ENCODE peak calls at places on chromosomes 12 and 14, in six cellular contexts. One of them, this sample, is unnamed.

GRCh38 chr14:68442828-68443460 is 349.9 kb downstream of the ZFP36L1 start:
- DNase-seq in AG10803: peak
- DNase-seq in mammary epithelial cell: peak
- DNase-seq in H1: no peak
- DNase-seq in left ventricle myocardium inferior: no peak
- DNase-seq in neural progenitor cell: no peak
- DNase-seq in this sample: no peak

GRCh38 chr12:70154087-70154486 is 89.1 kb upstream of the CNOT2 start:
- DNase-seq in AG10803: peak
- DNase-seq in mammary epithelial cell: peak
- DNase-seq in H1: no peak
- DNase-seq in left ventricle myocardium inferior: no peak
- DNase-seq in neural progenitor cell: no peak
- DNase-seq in this sample: no peak

GRCh38 chr14:92568621-92569479 is 55.3 kb downstream of the RIN3 start:
- DNase-seq in AG10803: no peak
- DNase-seq in mammary epithelial cell: no peak
- DNase-seq in H1: no peak
- DNase-seq in left ventricle myocardium inferior: peak
- DNase-seq in neural progenitor cell: no peak
- DNase-seq in this sample: no peak

GRCh38 chr14:31449971-31450610 is 7.2 kb downstream of the DTD2 start:
- DNase-seq in AG10803: peak
- DNase-seq in mammary epithelial cell: peak
- DNase-seq in H1: no peak
- DNase-seq in left ventricle myocardium inferior: no peak
- DNase-seq in neural progenitor cell: peak
- DNase-seq in this sample: peak

GRCh38 chr12:49565956-49566265 is 2.0 kb downstream of the MCRS1 start:
- DNase-seq in AG10803: no peak
- DNase-seq in mammary epithelial cell: no peak
- DNase-seq in H1: no peak
- DNase-seq in left ventricle myocardium inferior: no peak
- DNase-seq in neural progenitor cell: no peak
- DNase-seq in this sample: no peak

GRCh38 chr14:105041841-105042765 is 21.2 kb upstream of the CDCA4 start:
- DNase-seq in AG10803: no peak
- DNase-seq in mammary epithelial cell: no peak
- DNase-seq in H1: no peak
- DNase-seq in left ventricle myocardium inferior: no peak
- DNase-seq in neural progenitor cell: no peak
- DNase-seq in this sample: no peak

GRCh38 chr14:91568626-91569025 is 58.5 kb upstream of the PPP4R3A start:
- DNase-seq in AG10803: no peak
- DNase-seq in mammary epithelial cell: no peak
- DNase-seq in H1: no peak
- DNase-seq in left ventricle myocardium inferior: no peak
- DNase-seq in neural progenitor cell: no peak
- DNase-seq in this sample: no peak

GRCh38 chr14:87066221-87066817 is 926.7 kb downstream of the GALC start:
- DNase-seq in AG10803: peak
- DNase-seq in mammary epithelial cell: peak
- DNase-seq in H1: no peak
- DNase-seq in left ventricle myocardium inferior: no peak
- DNase-seq in neural progenitor cell: no peak
- DNase-seq in this sample: peak

GRCh38 chr12:47079894-47080724 is at the start of gene AMIGO2:
- DNase-seq in AG10803: peak
- DNase-seq in mammary epithelial cell: peak
- DNase-seq in H1: no peak
- DNase-seq in left ventricle myocardium inferior: peak
- DNase-seq in neural progenitor cell: peak
- DNase-seq in this sample: peak

GRCh38 chr12:95385246-95385645 is 88.7 kb upstream of the METAP2 start:
- DNase-seq in AG10803: peak
- DNase-seq in mammary epithelial cell: peak
- DNase-seq in H1: no peak
- DNase-seq in left ventricle myocardium inferior: peak
- DNase-seq in neural progenitor cell: peak
- DNase-seq in this sample: no peak

GRCh38 chr12:113961921-113962710 is 4.0 kb downstream of the RBM19 start:
- DNase-seq in AG10803: peak
- DNase-seq in mammary epithelial cell: peak
- DNase-seq in H1: no peak
- DNase-seq in left ventricle myocardium inferior: no peak
- DNase-seq in neural progenitor cell: no peak
- DNase-seq in this sample: no peak

GRCh38 chr14:100709252-100709955 is 17.3 kb upstream of the DLK1 start:
- DNase-seq in AG10803: no peak
- DNase-seq in mammary epithelial cell: no peak
- DNase-seq in H1: no peak
- DNase-seq in left ventricle myocardium inferior: peak
- DNase-seq in neural progenitor cell: peak
- DNase-seq in this sample: no peak

GRCh38 chr12:6824085-6824800 is 2.6 kb downstream of the GPR162 start:
- DNase-seq in AG10803: no peak
- DNase-seq in mammary epithelial cell: no peak
- DNase-seq in H1: no peak
- DNase-seq in left ventricle myocardium inferior: no peak
- DNase-seq in neural progenitor cell: no peak
- DNase-seq in this sample: no peak

GRCh38 chr12:6824962-6825381 is 3.2 kb upstream of the P3H3 start:
- DNase-seq in AG10803: peak
- DNase-seq in mammary epithelial cell: peak
- DNase-seq in H1: no peak
- DNase-seq in left ventricle myocardium inferior: no peak
- DNase-seq in neural progenitor cell: no peak
- DNase-seq in this sample: no peak

GRCh38 chr12:6826125-6826733 is 2.0 kb upstream of the P3H3 start:
- DNase-seq in AG10803: no peak
- DNase-seq in mammary epithelial cell: no peak
- DNase-seq in H1: no peak
- DNase-seq in left ventricle myocardium inferior: no peak
- DNase-seq in neural progenitor cell: no peak
- DNase-seq in this sample: no peak

GRCh38 chr12:6826734-6827436 is 1.3 kb upstream of the P3H3 start:
- DNase-seq in AG10803: no peak
- DNase-seq in mammary epithelial cell: no peak
- DNase-seq in H1: no peak
- DNase-seq in left ventricle myocardium inferior: no peak
- DNase-seq in neural progenitor cell: no peak
- DNase-seq in this sample: no peak

DNA sequence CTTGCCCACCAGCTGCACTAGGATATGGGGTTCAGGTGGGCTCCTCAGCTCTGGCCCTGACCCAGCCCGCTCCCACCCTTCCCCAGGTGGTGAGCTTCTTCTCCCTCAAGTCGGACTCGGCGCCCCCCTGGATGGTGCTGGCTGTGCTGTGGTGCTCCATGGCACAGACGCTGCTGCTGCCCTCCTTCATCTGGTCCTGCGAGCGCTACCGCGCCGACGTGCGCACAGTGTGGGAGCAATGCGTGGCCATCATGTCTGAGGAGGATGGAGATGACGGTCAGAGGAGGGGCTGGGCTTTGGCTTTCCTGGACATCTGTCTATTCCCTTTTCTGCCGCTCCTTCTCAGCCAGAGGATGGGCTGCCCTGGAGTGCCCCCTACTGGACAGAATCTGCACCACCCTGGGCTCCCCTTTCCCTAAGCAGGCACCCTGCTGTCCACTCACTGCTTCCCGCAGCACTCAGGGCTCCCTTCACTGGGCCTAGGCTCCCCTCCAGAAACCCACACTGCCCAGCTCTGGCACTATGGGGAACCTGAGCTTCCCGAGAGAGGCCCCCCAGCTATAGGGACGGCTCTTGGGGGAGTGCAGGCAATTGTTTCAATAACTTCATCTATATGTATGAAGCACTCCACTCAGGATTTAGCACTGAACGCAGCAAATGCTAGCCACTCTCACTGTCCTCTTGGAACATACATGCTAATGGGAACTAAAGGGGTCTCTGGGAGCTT is 2.6 kb upstream of the P3H3 start:
- DNase-seq in AG10803: peak
- DNase-seq in mammary epithelial cell: peak
- DNase-seq in H1: peak
- DNase-seq in left ventricle myocardium inferior: peak
- DNase-seq in neural progenitor cell: peak
- DNase-seq in this sample: peak
- H3K4me3 ChIP-seq in AG10803: peak
- H3K4me3 ChIP-seq in mammary epithelial cell: no peak
- H3K4me3 ChIP-seq in H1: peak
- H3K4me3 ChIP-seq in left ventricle myocardium inferior: peak
- H3K4me3 ChIP-seq in neural progenitor cell: no peak
- H3K4me3 ChIP-seq in this sample: no peak

GRCh38 chr12:101792046-101792931 is 38.5 kb downstream of the GNPTAB start:
- DNase-seq in AG10803: no peak
- DNase-seq in mammary epithelial cell: no peak
- DNase-seq in H1: no peak
- DNase-seq in left ventricle myocardium inferior: no peak
- DNase-seq in neural progenitor cell: no peak
- DNase-seq in this sample: no peak
- TF ChIP-seq CTCF in AG10803: peak
- TF ChIP-seq CTCF in mammary epithelial cell: peak
- TF ChIP-seq CTCF in H1: peak
- TF ChIP-seq CTCF in left ventricle myocardium inferior: peak
- TF ChIP-seq CTCF in neural progenitor cell: peak
- TF ChIP-seq CTCF in this sample: peak

GRCh38 chr14:70812124-70812818 is 3.0 kb upstream of the MAP3K9 start:
- DNase-seq in AG10803: no peak
- DNase-seq in mammary epithelial cell: no peak
- DNase-seq in H1: no peak
- DNase-seq in left ventricle myocardium inferior: no peak
- DNase-seq in neural progenitor cell: no peak
- DNase-seq in this sample: no peak
- H3K4me3 ChIP-seq in AG10803: no peak
- H3K4me3 ChIP-seq in mammary epithelial cell: peak
- H3K4me3 ChIP-seq in H1: no peak
- H3K4me3 ChIP-seq in left ventricle myocardium inferior: no peak
- H3K4me3 ChIP-seq in neural progenitor cell: peak
- H3K4me3 ChIP-seq in this sample: no peak

DNA sequence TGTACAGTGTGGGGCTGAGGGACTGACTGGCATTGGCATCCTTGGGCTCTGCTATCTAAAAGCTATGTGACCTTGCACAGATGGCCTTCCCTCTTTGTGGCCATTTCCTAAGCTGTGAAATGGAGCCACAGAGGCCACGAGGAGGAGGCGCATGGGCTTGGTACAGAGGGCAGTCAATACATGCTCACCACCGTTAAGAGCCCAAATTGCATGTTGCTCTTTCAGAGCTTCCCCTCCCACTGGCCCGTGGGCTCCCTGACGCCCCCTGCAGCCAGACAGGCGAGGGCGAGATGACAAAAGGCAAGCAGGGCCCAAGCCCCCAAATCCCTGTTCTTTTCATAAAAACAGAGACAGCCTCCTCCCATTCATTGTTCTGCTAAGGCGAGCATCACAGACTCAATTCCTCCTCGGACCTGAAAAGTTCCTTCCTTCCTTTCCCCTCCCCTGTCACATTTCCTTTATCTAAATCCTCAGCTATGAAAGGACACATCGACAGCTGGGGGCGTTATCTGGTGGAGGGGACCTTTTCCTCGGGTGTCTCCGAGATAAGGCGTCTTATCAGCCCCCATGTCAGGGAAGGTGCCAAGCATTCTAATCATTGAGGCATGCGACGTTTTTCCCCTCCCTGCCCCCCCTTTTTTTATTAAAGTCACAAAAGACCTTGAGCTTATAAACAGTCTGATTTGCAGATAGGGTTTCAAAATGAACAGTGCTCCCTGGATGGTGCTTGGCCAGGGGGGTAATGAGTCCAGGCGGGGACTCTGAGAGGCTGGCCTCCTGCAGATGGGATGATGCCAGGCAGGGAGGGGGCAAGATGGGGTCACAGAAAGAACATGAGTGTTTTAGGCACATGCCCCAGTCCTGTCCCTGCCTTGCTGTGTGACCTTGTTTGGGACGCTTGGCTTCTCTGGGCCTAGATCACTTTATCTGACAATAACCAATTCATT is 26.4 kb downstream of the FAM222A start:
- DNase-seq in AG10803: no peak
- DNase-seq in mammary epithelial cell: no peak
- DNase-seq in H1: no peak
- DNase-seq in left ventricle myocardium inferior: peak
- DNase-seq in neural progenitor cell: peak
- DNase-seq in this sample: peak
- TF ChIP-seq CTCF in AG10803: peak
- TF ChIP-seq CTCF in mammary epithelial cell: no peak
- TF ChIP-seq CTCF in H1: peak
- TF ChIP-seq CTCF in left ventricle myocardium inferior: peak
- TF ChIP-seq CTCF in neural progenitor cell: peak
- TF ChIP-seq CTCF in this sample: peak

GRCh38 chr12:21439347-21439746 is 1.9 kb downstream of the PYROXD1 start:
- DNase-seq in AG10803: no peak
- DNase-seq in mammary epithelial cell: no peak
- DNase-seq in H1: no peak
- DNase-seq in left ventricle myocardium inferior: no peak
- DNase-seq in neural progenitor cell: no peak
- DNase-seq in this sample: no peak
- H3K4me3 ChIP-seq in AG10803: no peak
- H3K4me3 ChIP-seq in mammary epithelial cell: no peak
- H3K4me3 ChIP-seq in H1: no peak
- H3K4me3 ChIP-seq in left ventricle myocardium inferior: no peak
- H3K4me3 ChIP-seq in neural progenitor cell: no peak
- H3K4me3 ChIP-seq in this sample: no peak

GRCh38 chr12:93674386-93674785 is 2.8 kb upstream of the CRADD start:
- DNase-seq in AG10803: no peak
- DNase-seq in mammary epithelial cell: no peak
- DNase-seq in H1: no peak
- DNase-seq in left ventricle myocardium inferior: no peak
- DNase-seq in neural progenitor cell: no peak
- DNase-seq in this sample: no peak

GRCh38 chr12:93679308-93679933 is 2.2 kb downstream of the CRADD start:
- DNase-seq in AG10803: no peak
- DNase-seq in mammary epithelial cell: no peak
- DNase-seq in H1: no peak
- DNase-seq in left ventricle myocardium inferior: peak
- DNase-seq in neural progenitor cell: no peak
- DNase-seq in this sample: no peak

GRCh38 chr12:93676408-93677194 is 574 bp upstream of the CRADD start:
- DNase-seq in AG10803: no peak
- DNase-seq in mammary epithelial cell: no peak
- DNase-seq in H1: no peak
- DNase-seq in left ventricle myocardium inferior: no peak
- DNase-seq in neural progenitor cell: no peak
- DNase-seq in this sample: no peak

GRCh38 chr12:93678779-93679178 is 1.6 kb downstream of the CRADD start:
- DNase-seq in AG10803: no peak
- DNase-seq in mammary epithelial cell: no peak
- DNase-seq in H1: no peak
- DNase-seq in left ventricle myocardium inferior: no peak
- DNase-seq in neural progenitor cell: no peak
- DNase-seq in this sample: no peak

GRCh38 chr12:93677195-93678064 is at the start of gene CRADD:
- DNase-seq in AG10803: peak
- DNase-seq in mammary epithelial cell: peak
- DNase-seq in H1: peak
- DNase-seq in left ventricle myocardium inferior: peak
- DNase-seq in neural progenitor cell: peak
- DNase-seq in this sample: peak
- TF ChIP-seq CTCF in AG10803: no peak
- TF ChIP-seq CTCF in mammary epithelial cell: no peak
- TF ChIP-seq CTCF in H1: no peak
- TF ChIP-seq CTCF in left ventricle myocardium inferior: no peak
- TF ChIP-seq CTCF in neural progenitor cell: no peak
- TF ChIP-seq CTCF in this sample: no peak